ENCODE peak calls at places on chromosome 7, in five cellular contexts. X, P, Q, D and O are unnamed samples.

GRCh38 chr7:30931927-30932540 is 20.4 kb downstream of the AQP1 start:
- DNase-seq in X (no peak), P (no peak), Q (no peak), D (no peak), O (no peak)

GRCh38 chr7:80131675-80132435 is 2.8 kb upstream of the GNAI1 start:
- DNase-seq in X (no peak), P (no peak), Q (peak; percentile 24), D (no peak), O (no peak)

GRCh38 chr7:131322046-131322445 is 5.6 kb upstream of the MKLN1 start:
- DNase-seq in X (no peak), P (no peak), Q (no peak), D (no peak), O (no peak)

GRCh38 chr7:99235925-99236324 is 28.0 kb upstream of the KPNA7 start:
- DNase-seq in X (no peak), P (no peak), Q (no peak), D (no peak), O (no peak)

GRCh38 chr7:28381466-28381865 is 30.9 kb upstream of the CREB5 start:
- DNase-seq in X (no peak), P (peak; percentile 33), Q (no peak), D (no peak), O (no peak)

GRCh38 chr7:74092964-74093339 is 9.3 kb downstream of the LIMK1 start:
- DNase-seq in X (peak; percentile 28), P (no peak), Q (no peak), D (no peak), O (no peak)

GRCh38 chr7:25289522-25289921 is 61.2 kb upstream of the NPVF start:
- DNase-seq in X (no peak), P (no peak), Q (peak; percentile 17), D (no peak), O (no peak)

GRCh38 chr7:43454936-43455518 is 127.9 kb upstream of the STK17A start:
- DNase-seq in X (peak; percentile 87), P (peak; percentile 61), Q (peak; percentile 58), D (peak; percentile 34), O (no peak)

GRCh38 chr7:141076377-141076776 is 2.5 kb downstream of the TMEM178B start:
- DNase-seq in X (peak; percentile 66), P (no peak), Q (no peak), D (no peak), O (no peak)

GRCh38 chr7:96901822-96902412 is 103.4 kb upstream of the DLX6 start:
- DNase-seq in X (no peak), P (no peak), Q (no peak), D (no peak), O (no peak)

GRCh38 chr7:27737591-27737990 is 2.4 kb upstream of the TAX1BP1 start:
- DNase-seq in X (no peak), P (no peak), Q (no peak), D (no peak), O (no peak)

GRCh38 chr7:20647908-20648776 is 32.7 kb downstream of the ABCB5 start:
- DNase-seq in X (peak; percentile 86), P (peak; percentile 40), Q (peak; percentile 1), D (peak; percentile 70), O (peak; percentile 12)

GRCh38 chr7:339696-340095 is 49.7 kb downstream of the FOXL3 start:
- DNase-seq in X (no peak), P (no peak), Q (no peak), D (no peak), O (no peak)

GRCh38 chr7:157523766-157524421 is 187.1 kb downstream of the DNAJB6 start:
- DNase-seq in X (no peak), P (no peak), Q (no peak), D (no peak), O (no peak)

DNA sequence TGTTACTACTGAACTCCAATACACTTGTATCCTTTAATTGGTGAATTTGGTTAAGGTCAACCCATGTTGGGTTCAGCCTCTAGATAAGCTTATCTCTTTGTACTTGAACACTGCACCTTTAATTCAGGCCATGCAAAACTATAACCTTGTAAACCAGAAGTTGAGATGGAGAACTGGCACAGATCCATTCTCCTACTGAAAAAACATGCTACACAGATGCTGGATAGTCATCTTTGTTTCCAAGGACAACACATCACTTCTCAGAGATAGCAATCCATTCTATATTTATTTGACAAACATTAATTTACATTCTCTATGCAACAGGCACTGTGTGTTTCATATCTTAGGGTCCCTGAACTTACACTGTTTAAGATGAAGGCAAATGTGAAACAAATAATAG is 2.9 kb upstream of the CDK14 start:
- DNase-seq in X (no peak), P (peak; percentile 23), Q (peak; percentile 21), D (no peak), O (no peak)
- TF ChIP-seq CTCF in X (no peak), P (no peak), Q (no peak), D (no peak), O (no peak)

DNA sequence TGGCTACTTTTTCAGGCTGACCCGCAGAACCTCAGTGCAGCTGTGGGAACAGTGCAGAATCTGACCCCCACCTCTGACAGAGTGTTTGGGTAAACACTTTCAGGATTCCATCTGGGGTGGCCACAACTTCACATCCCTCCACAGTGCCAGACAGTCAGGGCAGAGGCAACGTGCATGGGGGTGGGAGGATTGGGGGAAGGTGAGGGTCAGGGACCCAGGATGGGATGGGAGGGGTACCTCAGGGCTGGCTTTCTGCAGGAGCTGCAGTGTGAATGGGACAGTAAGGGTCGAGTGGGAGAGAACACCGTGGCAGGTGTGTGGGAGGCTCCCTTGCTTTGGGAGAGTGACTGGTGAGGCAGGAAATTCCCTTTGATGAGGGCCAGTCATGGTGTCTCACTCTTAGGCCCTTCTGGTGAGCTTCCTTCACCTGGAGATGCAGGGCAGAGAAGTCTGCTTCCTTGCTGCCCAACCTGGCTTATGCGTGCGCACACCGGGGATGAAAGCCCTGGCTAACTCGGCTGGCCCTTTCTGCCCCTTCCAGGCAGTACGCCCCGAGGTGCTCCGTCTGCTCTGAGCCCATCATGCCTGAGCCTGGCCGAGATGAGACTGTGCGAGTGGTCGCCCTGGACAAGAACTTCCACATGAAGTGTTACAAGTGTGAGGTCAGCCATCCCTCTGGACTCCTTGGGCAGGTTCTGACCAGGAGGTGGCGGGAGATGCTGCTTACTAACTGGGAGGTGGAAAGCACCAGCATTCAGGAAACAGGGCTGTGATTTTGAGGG is 8.4 kb downstream of the ZYX start:
- DNase-seq in X (no peak), P (no peak), Q (no peak), D (no peak), O (no peak)
- TF ChIP-seq CTCF in X (no peak), P (no peak), Q (no peak), D (no peak), O (no peak)

GRCh38 chr7:46948776-46949175 is 633.1 kb downstream of the TNS3 start:
- DNase-seq in X (no peak), P (no peak), Q (no peak), D (no peak), O (no peak)
- TF ChIP-seq CTCF in X (no peak), P (no peak), Q (no peak), D (no peak), O (no peak)

GRCh38 chr7:115749924-115750323 is 280.6 kb downstream of the TFEC start:
- DNase-seq in X (no peak), P (peak; percentile 3), Q (no peak), D (peak; percentile 31), O (no peak)

GRCh38 chr7:115754226-115754625 is 276.3 kb downstream of the TFEC start:
- DNase-seq in X (no peak), P (no peak), Q (no peak), D (no peak), O (no peak)

GRCh38 chr7:115747174-115747573 is 283.4 kb downstream of the TFEC start:
- DNase-seq in X (no peak), P (peak; percentile 3), Q (no peak), D (no peak), O (no peak)

DNA sequence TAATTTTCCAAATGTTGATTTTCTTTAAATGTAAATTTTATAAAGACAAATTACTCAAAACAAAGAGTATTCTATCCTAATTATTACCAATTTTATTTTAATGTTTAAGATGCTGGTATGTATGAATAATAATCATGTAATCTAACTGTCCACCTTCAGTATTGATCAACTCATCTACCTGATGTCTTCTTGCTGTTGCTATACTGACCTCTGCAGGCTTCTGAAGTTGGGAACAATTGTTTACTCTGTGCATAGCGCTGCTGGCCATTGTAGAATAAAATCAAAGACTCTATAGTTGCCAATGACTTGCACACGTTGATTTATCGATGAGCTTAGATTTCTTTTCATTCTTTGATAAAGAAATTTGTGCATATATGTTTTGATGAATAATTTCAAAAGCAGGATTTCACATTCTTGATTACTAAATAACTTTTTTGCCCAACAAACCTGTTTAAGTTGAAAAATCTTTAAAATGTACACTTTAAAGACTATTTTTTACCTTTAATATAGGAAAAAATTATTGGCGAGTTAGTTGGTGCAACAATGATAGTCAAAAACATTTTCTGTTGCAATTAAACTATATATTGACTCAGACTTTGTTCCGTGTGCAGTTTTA is 282.3 kb downstream of the TFEC start:
- DNase-seq in X (peak; percentile 36), P (peak; percentile 4), Q (peak; percentile 32), D (no peak), O (no peak)
- TF ChIP-seq CTCF in X (peak; percentile 60), P (peak; percentile 37), Q (peak; percentile 63), D (peak; percentile 13), O (peak; percentile 69)

GRCh38 chr7:82443801-82444219 is 233 bp upstream of the CACNA2D1 start:
- DNase-seq in X (peak; percentile 85), P (peak; percentile 94), Q (peak; percentile 91), D (peak; percentile 89), O (no peak)
- TF ChIP-seq CTCF in X (no peak), P (no peak), Q (no peak), D (peak; percentile 10), O (no peak)

DNA sequence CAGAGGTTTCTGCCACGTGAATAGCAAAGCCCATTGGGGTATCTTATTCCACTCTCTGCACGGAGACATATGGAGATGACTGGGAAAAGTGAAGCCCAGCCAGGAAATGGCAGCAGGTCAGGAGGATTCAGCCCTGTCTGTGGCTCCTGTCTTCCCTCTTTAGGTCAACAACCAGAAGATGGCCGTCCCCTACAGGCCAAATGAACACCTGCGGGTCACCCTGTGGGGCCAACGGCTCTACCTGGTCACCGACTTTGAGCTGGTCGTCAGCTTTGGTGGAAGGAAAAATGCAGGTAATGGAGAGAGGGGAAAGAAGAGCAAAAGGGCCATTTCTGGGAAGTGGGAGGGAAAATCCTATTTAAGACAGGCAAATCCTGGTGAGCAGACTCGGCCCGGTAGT is 38.3 kb downstream of the EPHB4 start:
- DNase-seq in X (peak; percentile 79), P (no peak), Q (no peak), D (no peak), O (no peak)
- TF ChIP-seq CTCF in X (peak; percentile 57), P (no peak), Q (no peak), D (no peak), O (no peak)

GRCh38 chr7:115297651-115298050 is 375.8 kb downstream of the MDFIC start:
- DNase-seq in X (no peak), P (peak; percentile 67), Q (peak; percentile 82), D (no peak), O (peak; percentile 4)
- TF ChIP-seq CTCF in X (no peak), P (no peak), Q (peak; percentile 16), D (no peak), O (no peak)

GRCh38 chr7:88967432-88967831 is 171.9 kb upstream of the TEX47 start:
- DNase-seq in X (no peak), P (no peak), Q (no peak), D (no peak), O (no peak)
- TF ChIP-seq CTCF in X (peak; percentile 10), P (no peak), Q (no peak), D (no peak), O (no peak)